ENCODE peak calls at places on chromosomes 3 and 15, in six cellular contexts. F, X, A, C, V and Q are unnamed samples.

GRCh38 chr3:9208713-9209112 is 40.7 kb downstream of the SRGAP3 start:
- DNase-seq in A (no peak), C (no peak), F (no peak), V (no peak), X (no peak), Q (no peak)

GRCh38 chr3:125003369-125003853 is 52.4 kb downstream of the HEG1 start:
- DNase-seq in V (peak; percentile 98), A (no peak), X (no peak), F (no peak), C (no peak), Q (no peak)

GRCh38 chr15:37981781-37982180 is 47.3 kb downstream of the TMCO5A start:
- DNase-seq in C (no peak), V (peak; percentile 15), A (no peak), F (no peak), X (no peak), Q (no peak)

GRCh38 chr3:61719278-61719977 is 158.1 kb downstream of the PTPRG start:
- DNase-seq in F (no peak), A (no peak), V (no peak), C (no peak), X (no peak), Q (no peak)

GRCh38 chr15:36796161-36796560 is 216.7 kb downstream of the CDIN1 start:
- DNase-seq in A (no peak), V (no peak), C (no peak), F (no peak), X (no peak), Q (no peak)

GRCh38 chr3:63429905-63430304 is 151.8 kb downstream of the SYNPR start:
- DNase-seq in F (no peak), C (no peak), V (no peak), A (no peak), X (no peak), Q (no peak)

GRCh38 chr3:81744366-81744765 is 17.1 kb downstream of the GBE1 start:
- DNase-seq in X (no peak), V (peak; percentile 37), F (no peak), A (no peak), C (no peak), Q (no peak)

GRCh38 chr15:62153228-62153627 is 11.9 kb downstream of the C2CD4B start:
- DNase-seq in X (no peak), C (no peak), A (no peak), V (no peak), F (no peak), Q (no peak)

GRCh38 chr3:196122021-196122687 is 40.3 kb upstream of the TFRC start:
- DNase-seq in V (peak; percentile 29), X (no peak), F (no peak), A (no peak), C (no peak), Q (no peak)

DNA sequence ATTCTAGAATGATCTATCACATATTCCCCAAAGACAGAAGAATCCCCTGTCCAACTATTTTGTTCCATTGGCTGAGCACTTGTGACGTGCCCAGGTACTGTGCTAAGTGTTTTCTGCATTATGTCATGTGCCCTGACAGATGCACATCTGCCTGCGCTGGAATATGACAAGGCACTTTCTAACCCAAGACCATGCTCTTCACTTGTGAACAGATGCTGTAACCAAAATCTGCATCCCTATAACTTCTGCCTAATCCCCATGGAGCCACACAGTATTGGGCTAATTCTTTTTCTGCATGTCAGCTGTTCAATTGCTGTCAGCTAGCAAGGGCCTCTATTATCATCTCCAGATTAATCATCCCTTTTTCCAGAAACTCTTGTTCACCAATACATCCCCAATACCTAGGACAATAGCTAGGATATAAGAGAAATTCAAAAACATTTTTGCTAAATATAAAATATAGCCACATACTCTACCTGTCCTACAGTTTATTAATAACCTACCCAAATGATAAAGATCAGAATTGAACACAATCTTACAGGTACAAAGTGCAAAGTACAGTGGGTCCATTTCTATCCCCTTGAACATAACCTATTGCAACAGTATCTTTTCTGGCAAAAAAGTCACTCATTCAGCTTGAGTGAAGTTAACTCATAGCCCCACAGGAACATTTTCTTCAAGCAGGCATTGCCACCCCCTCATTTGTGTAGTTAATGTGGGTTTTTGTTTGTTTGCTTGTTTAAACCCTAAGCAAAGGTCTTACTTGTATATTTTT is 109.4 kb upstream of the LRRN1 start:
- DNase-seq in F (no peak), A (no peak), X (no peak), V (no peak), C (no peak), Q (no peak)
- TF ChIP-seq TAF1 in F (no peak), A (no peak), X (no peak), V (no peak), C (no peak), Q (no peak)

GRCh38 chr15:73867426-73867825 is 5.9 kb upstream of the TBC1D21 start:
- DNase-seq in F (no peak), A (no peak), V (no peak), C (no peak), X (no peak), Q (no peak)
- TF ChIP-seq POLR2A in F (no peak), A (no peak), V (no peak), C (no peak), X (no peak), Q (no peak)

DNA sequence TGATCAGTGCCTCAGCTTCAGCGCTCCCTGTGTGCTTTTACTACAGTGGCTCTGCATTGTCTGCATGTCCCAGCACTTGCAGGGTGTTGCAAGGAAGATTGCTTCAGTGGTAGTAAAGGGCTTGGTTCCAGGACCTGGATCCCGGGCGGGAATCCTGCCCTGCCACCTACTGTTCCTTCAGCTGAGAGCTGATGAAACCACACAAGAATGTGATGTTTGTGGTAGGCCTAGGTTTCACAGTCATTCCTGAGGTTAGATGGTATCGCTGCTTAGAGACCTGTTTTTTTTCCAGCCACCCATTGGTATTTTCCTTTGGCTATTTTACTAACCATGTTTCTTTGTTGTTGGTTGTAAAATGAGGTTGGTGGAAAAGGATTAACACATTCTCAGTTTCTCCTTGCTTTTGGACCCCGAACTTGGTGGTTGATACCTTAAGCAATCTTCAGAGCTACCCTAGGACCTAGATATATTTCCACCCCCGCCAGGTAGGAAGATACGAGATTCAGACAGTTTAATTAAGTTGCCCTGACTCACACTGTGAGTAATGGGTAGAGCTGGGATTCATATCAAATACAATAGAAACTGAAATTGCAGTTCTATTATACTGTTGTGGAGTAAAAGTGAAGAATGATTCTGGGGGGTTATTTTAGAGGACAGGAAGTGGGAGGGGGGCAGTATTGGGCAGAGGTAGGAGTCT is 11.4 kb downstream of the GPR87 start:
- DNase-seq in V (peak; percentile 87), X (no peak), A (no peak), C (peak; percentile 63), F (no peak), Q (no peak)
- TF ChIP-seq TAF1 in V (no peak), X (no peak), A (no peak), C (no peak), F (no peak), Q (no peak)

GRCh38 chr15:91525746-91526145 is 327.8 kb upstream of the SLCO3A1 start:
- DNase-seq in C (no peak), F (no peak), X (no peak), A (no peak), V (no peak), Q (no peak)

GRCh38 chr15:91529534-91529933 is 324.0 kb upstream of the SLCO3A1 start:
- DNase-seq in C (no peak), V (no peak), X (no peak), A (no peak), F (no peak), Q (no peak)

GRCh38 chr15:91530951-91531582 is 322.4 kb upstream of the SLCO3A1 start:
- DNase-seq in A (no peak), C (no peak), V (no peak), F (no peak), X (no peak), Q (no peak)

GRCh38 chr15:91530279-91530678 is 323.2 kb upstream of the SLCO3A1 start:
- DNase-seq in C (no peak), A (no peak), F (no peak), X (no peak), V (no peak), Q (no peak)

DNA sequence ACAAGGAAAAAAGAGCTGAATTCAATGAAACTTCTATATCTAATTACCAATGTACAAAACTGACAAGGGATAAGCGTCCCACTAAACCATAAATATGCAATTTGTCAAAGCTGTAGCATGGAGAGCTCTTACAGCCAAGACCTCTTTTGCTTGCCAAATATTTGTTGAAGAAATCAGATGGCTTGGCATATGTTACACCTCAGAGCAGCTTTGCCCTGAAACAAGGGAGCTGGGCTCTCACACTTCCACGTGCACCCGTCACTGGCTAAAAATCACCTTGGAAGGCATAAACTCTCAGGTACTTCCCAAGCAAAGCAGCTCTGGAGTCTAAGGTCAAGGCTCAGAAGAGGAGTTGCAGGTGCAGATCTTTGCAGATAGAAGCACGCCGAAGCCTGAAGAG is 324.7 kb upstream of the SLCO3A1 start:
- DNase-seq in F (no peak), A (no peak), C (no peak), X (no peak), V (no peak), Q (no peak)
- TF ChIP-seq POLR2A in F (no peak), A (no peak), C (no peak), X (no peak), V (no peak), Q (no peak)

DNA sequence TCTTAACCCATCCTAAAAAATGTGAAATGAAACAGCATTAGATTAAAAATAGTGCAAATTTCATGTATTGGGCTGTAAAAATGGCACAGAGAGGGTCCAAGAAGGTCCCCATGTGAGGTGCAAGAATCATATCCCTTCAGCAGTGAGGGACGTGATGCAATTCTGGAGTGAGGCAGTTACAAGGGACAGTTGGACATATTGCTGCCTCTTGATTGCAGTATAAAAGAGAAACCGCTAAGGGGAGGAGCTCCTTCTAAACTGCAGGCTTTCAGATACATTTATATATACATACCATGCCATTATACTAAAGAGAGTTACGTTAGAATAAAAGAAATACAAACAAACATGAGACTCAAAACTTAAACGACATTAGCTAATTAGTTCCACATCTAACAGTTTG is 304.2 kb upstream of the CTNNB1 start:
- DNase-seq in F (no peak), X (no peak), V (no peak), C (no peak), A (no peak), Q (no peak)
- TF ChIP-seq TAF1 in F (no peak), X (no peak), V (no peak), C (no peak), A (no peak), Q (no peak)

GRCh38 chr3:86793786-86794185 is 197.2 kb downstream of the VGLL3 start:
- DNase-seq in V (peak; percentile 3), A (no peak), F (no peak), X (no peak), C (no peak), Q (no peak)
- TF ChIP-seq POLR2A in V (no peak), A (no peak), F (no peak), X (no peak), C (no peak), Q (no peak)

DNA sequence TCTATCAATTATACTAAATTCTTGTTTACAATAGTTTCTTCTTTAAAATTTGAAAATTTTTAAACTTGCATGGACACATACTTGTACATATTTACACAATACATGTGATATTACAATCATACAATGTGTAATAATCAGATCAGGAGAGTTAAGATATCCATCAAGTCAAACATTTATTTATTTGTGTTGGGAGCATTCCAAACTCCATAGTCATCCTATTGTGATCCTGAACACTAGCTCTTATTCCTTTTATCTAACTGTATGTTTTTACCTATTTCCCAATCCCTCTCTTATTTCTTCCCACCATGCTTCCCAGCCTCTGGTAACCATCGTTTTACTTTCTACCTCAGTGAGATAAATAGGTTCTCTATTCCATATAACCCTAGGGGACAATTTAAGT is 1219.2 kb downstream of the ZPLD1 start:
- DNase-seq in F (no peak), V (no peak), A (no peak), X (no peak), C (no peak), Q (no peak)
- TF ChIP-seq TAF1 in F (no peak), V (no peak), A (no peak), X (no peak), C (no peak), Q (no peak)

GRCh38 chr3:173153631-173154030 is 12.6 kb upstream of the SPATA16 start:
- DNase-seq in A (no peak), V (no peak), C (no peak), F (no peak), X (no peak), Q (no peak)
- TF ChIP-seq POLR2A in A (no peak), V (no peak), C (no peak), F (no peak), X (no peak), Q (no peak)